ENCODE peak calls at places on chromosomes 5 and 9, in five cellular contexts. One of them, this sample, is unnamed. For H3K27me3, the result is how much of the 10 kb centered on the place peaks cover.

GRCh38 chr5:54832066-54832465 is 153.3 kb downstream of the ESM1 start:
- DNase-seq in pancreas: no peak
- DNase-seq in right lobe of liver: no peak
- DNase-seq in GM06990: no peak
- DNase-seq in AG04450: peak
- DNase-seq in this sample: no peak

GRCh38 chr9:9337129-9337528 is 1275.7 kb downstream of the PTPRD start:
- DNase-seq in right lobe of liver: no peak
- DNase-seq in GM06990: no peak
- DNase-seq in AG04450: no peak
- DNase-seq in pancreas: no peak
- DNase-seq in this sample: no peak

GRCh38 chr5:170427672-170428236 is 38.6 kb upstream of the KCNMB1 start:
- DNase-seq in AG04450: no peak
- DNase-seq in right lobe of liver: no peak
- DNase-seq in pancreas: no peak
- DNase-seq in GM06990: no peak
- DNase-seq in this sample: no peak

GRCh38 chr9:117917873-117918272 is 213.7 kb downstream of the TLR4 start:
- DNase-seq in AG04450: no peak
- DNase-seq in right lobe of liver: no peak
- DNase-seq in pancreas: no peak
- DNase-seq in GM06990: no peak
- DNase-seq in this sample: no peak

GRCh38 chr5:144028058-144028457 is 142.4 kb downstream of the YIPF5 start:
- DNase-seq in GM06990: no peak
- DNase-seq in AG04450: no peak
- DNase-seq in pancreas: no peak
- DNase-seq in right lobe of liver: no peak
- DNase-seq in this sample: no peak

GRCh38 chr5:12683249-12683648 is 779.0 kb upstream of the CTNND2 start:
- DNase-seq in GM06990: no peak
- DNase-seq in pancreas: no peak
- DNase-seq in right lobe of liver: no peak
- DNase-seq in AG04450: no peak
- DNase-seq in this sample: no peak

GRCh38 chr5:9888517-9888916 is 258.4 kb upstream of the TAS2R1 start:
- DNase-seq in pancreas: no peak
- DNase-seq in GM06990: no peak
- DNase-seq in right lobe of liver: no peak
- DNase-seq in AG04450: peak
- DNase-seq in this sample: no peak

GRCh38 chr5:136084698-136085097 is 47.9 kb upstream of the SMAD5 start:
- DNase-seq in right lobe of liver: peak
- DNase-seq in AG04450: no peak
- DNase-seq in GM06990: no peak
- DNase-seq in pancreas: peak
- DNase-seq in this sample: no peak

GRCh38 chr9:124813496-124814177 is 36.7 kb downstream of the OLFML2A start:
- DNase-seq in right lobe of liver: no peak
- DNase-seq in pancreas: no peak
- DNase-seq in AG04450: no peak
- DNase-seq in GM06990: no peak
- DNase-seq in this sample: no peak

GRCh38 chr5:175829718-175830585 is 41.4 kb upstream of the CPLX2 start:
- DNase-seq in right lobe of liver: no peak
- DNase-seq in GM06990: no peak
- DNase-seq in AG04450: no peak
- DNase-seq in pancreas: no peak
- DNase-seq in this sample: no peak

GRCh38 chr5:107470007-107470582 is 200.6 kb downstream of the EFNA5 start:
- DNase-seq in pancreas: no peak
- DNase-seq in AG04450: no peak
- DNase-seq in right lobe of liver: no peak
- DNase-seq in GM06990: no peak
- DNase-seq in this sample: no peak

GRCh38 chr9:911003-911402 is 65.5 kb upstream of the DMRT3 start:
- DNase-seq in AG04450: no peak
- DNase-seq in GM06990: no peak
- DNase-seq in right lobe of liver: no peak
- DNase-seq in pancreas: no peak
- DNase-seq in this sample: no peak

GRCh38 chr9:127739614-127740322 is 4.7 kb upstream of the TOR2A start:
- DNase-seq in AG04450: no peak
- DNase-seq in GM06990: no peak
- DNase-seq in right lobe of liver: no peak
- DNase-seq in pancreas: no peak
- DNase-seq in this sample: no peak

GRCh38 chr9:91558879-91559278 is 135.2 kb upstream of the NFIL3 start:
- DNase-seq in GM06990: no peak
- DNase-seq in right lobe of liver: no peak
- DNase-seq in AG04450: no peak
- DNase-seq in pancreas: no peak
- DNase-seq in this sample: no peak

GRCh38 chr9:136273244-136273865 is 27.7 kb upstream of the QSOX2 start:
- DNase-seq in pancreas: no peak
- DNase-seq in AG04450: no peak
- DNase-seq in right lobe of liver: no peak
- DNase-seq in GM06990: no peak
- DNase-seq in this sample: no peak

GRCh38 chr5:83473344-83474169 is 2.0 kb downstream of the VCAN start:
- DNase-seq in GM06990: peak
- DNase-seq in right lobe of liver: peak
- DNase-seq in pancreas: peak
- DNase-seq in AG04450: peak
- DNase-seq in this sample: peak

GRCh38 chr5:158877124-158877581 is 222.6 kb downstream of the EBF1 start:
- DNase-seq in AG04450: no peak
- DNase-seq in right lobe of liver: no peak
- DNase-seq in pancreas: no peak
- DNase-seq in GM06990: no peak
- DNase-seq in this sample: no peak

GRCh38 chr5:168693297-168693696 is 114.1 kb upstream of the PANK3 start:
- DNase-seq in AG04450: no peak
- DNase-seq in pancreas: no peak
- DNase-seq in right lobe of liver: no peak
- DNase-seq in GM06990: no peak
- DNase-seq in this sample: no peak

GRCh38 chr5:122163151-122164069 is 34.1 kb downstream of the ZNF474 start:
- DNase-seq in right lobe of liver: no peak
- DNase-seq in GM06990: no peak
- DNase-seq in AG04450: peak
- DNase-seq in pancreas: no peak
- DNase-seq in this sample: peak

GRCh38 chr9:124269556-124269955 is 11.8 kb downstream of the NEK6 start:
- DNase-seq in AG04450: no peak
- DNase-seq in pancreas: no peak
- DNase-seq in GM06990: no peak
- DNase-seq in right lobe of liver: no peak
- DNase-seq in this sample: no peak

GRCh38 chr9:108478431-108478837 is 377.4 kb downstream of the ACTL7B start:
- DNase-seq in GM06990: no peak
- DNase-seq in pancreas: no peak
- DNase-seq in right lobe of liver: no peak
- DNase-seq in AG04450: peak
- DNase-seq in this sample: no peak

GRCh38 chr9:30534458-30534857 is 1850.0 kb upstream of the ACO1 start:
- DNase-seq in right lobe of liver: no peak
- DNase-seq in GM06990: no peak
- DNase-seq in pancreas: no peak
- DNase-seq in AG04450: no peak
- DNase-seq in this sample: no peak

GRCh38 chr5:17037751-17038150 is 101.7 kb upstream of the MYO10 start:
- DNase-seq in pancreas: no peak
- DNase-seq in AG04450: no peak
- DNase-seq in right lobe of liver: no peak
- DNase-seq in GM06990: no peak
- DNase-seq in this sample: no peak

DNA sequence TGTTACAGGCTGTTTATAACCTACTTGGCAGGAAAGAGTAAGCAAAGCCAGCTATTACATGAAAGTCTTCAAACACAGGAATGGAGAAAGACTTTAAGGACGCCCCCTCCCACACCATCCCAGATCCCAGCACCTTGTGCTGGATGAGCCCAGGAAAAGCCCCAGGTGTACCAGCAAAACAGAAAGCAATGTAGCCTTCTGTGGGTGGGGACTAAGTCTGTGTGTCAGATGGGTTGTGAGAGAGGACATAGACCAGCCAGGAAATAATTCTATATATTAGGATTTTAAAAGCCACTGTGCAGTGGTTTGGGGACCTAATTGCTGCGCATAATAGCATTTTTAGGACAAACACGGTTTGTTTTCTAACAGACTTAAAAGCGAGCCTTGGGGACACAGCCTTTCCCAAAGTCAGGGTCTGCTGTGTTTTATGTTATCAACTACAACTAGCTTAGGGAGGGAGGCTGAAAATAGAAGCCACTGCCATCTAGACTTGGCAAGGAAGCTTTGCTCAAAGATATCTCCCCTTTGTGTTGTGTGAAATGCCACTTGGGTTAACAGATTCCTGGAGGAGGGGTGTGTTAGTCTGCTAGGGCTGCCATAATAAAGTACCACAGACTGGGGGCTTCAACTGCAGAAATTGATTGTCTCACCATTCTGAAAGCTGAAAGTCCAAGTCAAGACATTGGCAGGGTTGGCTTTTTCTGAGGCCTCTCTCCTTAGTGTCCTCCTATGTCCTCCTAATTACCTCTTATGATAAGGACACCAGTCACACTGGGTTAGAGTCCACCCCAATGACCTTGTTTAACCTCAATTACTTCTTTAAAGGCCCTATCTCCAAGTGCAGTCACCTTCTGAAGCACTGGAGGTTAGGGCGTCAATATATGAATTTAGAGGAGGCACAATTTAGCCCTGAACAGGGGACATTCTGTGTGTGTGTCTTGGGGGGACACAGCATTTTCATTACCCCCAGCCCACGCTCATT is 17.2 kb upstream of the UBE2QL1 start:
- DNase-seq in AG04450: no peak
- DNase-seq in pancreas: no peak
- DNase-seq in right lobe of liver: no peak
- DNase-seq in GM06990: no peak
- DNase-seq in this sample: no peak
- TF ChIP-seq CTCF in AG04450: no peak
- TF ChIP-seq CTCF in pancreas: no peak
- TF ChIP-seq CTCF in right lobe of liver: no peak
- TF ChIP-seq CTCF in GM06990: no peak
- TF ChIP-seq CTCF in this sample: no peak

GRCh38 chr9:37004424-37004935 is 29.6 kb downstream of the PAX5 start:
- DNase-seq in GM06990: peak
- DNase-seq in right lobe of liver: no peak
- DNase-seq in pancreas: no peak
- DNase-seq in AG04450: no peak
- DNase-seq in this sample: no peak

GRCh38 chr9:37002413-37003217 is 31.5 kb downstream of the PAX5 start:
- DNase-seq in right lobe of liver: no peak
- DNase-seq in GM06990: peak
- DNase-seq in AG04450: no peak
- DNase-seq in pancreas: no peak
- DNase-seq in this sample: no peak

GRCh38 chr9:37001461-37001860 is 32.6 kb downstream of the PAX5 start:
- DNase-seq in AG04450: no peak
- DNase-seq in right lobe of liver: no peak
- DNase-seq in GM06990: peak
- DNase-seq in pancreas: no peak
- DNase-seq in this sample: no peak

GRCh38 chr9:36999728-37000333 is 34.2 kb downstream of the PAX5 start:
- DNase-seq in GM06990: peak
- DNase-seq in pancreas: no peak
- DNase-seq in right lobe of liver: no peak
- DNase-seq in AG04450: no peak
- DNase-seq in this sample: no peak

GRCh38 chr9:37002036-37002412 is 32.0 kb downstream of the PAX5 start:
- DNase-seq in GM06990: no peak
- DNase-seq in right lobe of liver: no peak
- DNase-seq in AG04450: no peak
- DNase-seq in pancreas: no peak
- DNase-seq in this sample: no peak
- H3K27me3 ChIP-seq in GM06990: under half
- H3K27me3 ChIP-seq in right lobe of liver: under half
- H3K27me3 ChIP-seq in AG04450: half or more
- H3K27me3 ChIP-seq in pancreas: under half
- H3K27me3 ChIP-seq in this sample: under half

GRCh38 chr5:141875022-141875740 is 3.0 kb downstream of the PCDH1 start:
- DNase-seq in right lobe of liver: peak
- DNase-seq in pancreas: no peak
- DNase-seq in GM06990: no peak
- DNase-seq in AG04450: no peak
- DNase-seq in this sample: no peak

GRCh38 chr5:141875795-141876627 is 2.2 kb downstream of the PCDH1 start:
- DNase-seq in pancreas: no peak
- DNase-seq in right lobe of liver: peak
- DNase-seq in GM06990: no peak
- DNase-seq in AG04450: no peak
- DNase-seq in this sample: no peak

GRCh38 chr5:141872496-141873356 is 5.5 kb downstream of the PCDH1 start:
- DNase-seq in AG04450: no peak
- DNase-seq in pancreas: no peak
- DNase-seq in right lobe of liver: peak
- DNase-seq in GM06990: no peak
- DNase-seq in this sample: no peak

GRCh38 chr5:141873933-141874261 is 4.3 kb downstream of the PCDH1 start:
- DNase-seq in GM06990: no peak
- DNase-seq in AG04450: no peak
- DNase-seq in pancreas: no peak
- DNase-seq in right lobe of liver: no peak
- DNase-seq in this sample: no peak

GRCh38 chr5:141874262-141874964 is 3.8 kb downstream of the PCDH1 start:
- DNase-seq in right lobe of liver: peak
- DNase-seq in pancreas: no peak
- DNase-seq in GM06990: no peak
- DNase-seq in AG04450: no peak
- DNase-seq in this sample: no peak
- TF ChIP-seq CTCF in right lobe of liver: no peak
- TF ChIP-seq CTCF in pancreas: no peak
- TF ChIP-seq CTCF in GM06990: no peak
- TF ChIP-seq CTCF in AG04450: no peak
- TF ChIP-seq CTCF in this sample: no peak

DNA sequence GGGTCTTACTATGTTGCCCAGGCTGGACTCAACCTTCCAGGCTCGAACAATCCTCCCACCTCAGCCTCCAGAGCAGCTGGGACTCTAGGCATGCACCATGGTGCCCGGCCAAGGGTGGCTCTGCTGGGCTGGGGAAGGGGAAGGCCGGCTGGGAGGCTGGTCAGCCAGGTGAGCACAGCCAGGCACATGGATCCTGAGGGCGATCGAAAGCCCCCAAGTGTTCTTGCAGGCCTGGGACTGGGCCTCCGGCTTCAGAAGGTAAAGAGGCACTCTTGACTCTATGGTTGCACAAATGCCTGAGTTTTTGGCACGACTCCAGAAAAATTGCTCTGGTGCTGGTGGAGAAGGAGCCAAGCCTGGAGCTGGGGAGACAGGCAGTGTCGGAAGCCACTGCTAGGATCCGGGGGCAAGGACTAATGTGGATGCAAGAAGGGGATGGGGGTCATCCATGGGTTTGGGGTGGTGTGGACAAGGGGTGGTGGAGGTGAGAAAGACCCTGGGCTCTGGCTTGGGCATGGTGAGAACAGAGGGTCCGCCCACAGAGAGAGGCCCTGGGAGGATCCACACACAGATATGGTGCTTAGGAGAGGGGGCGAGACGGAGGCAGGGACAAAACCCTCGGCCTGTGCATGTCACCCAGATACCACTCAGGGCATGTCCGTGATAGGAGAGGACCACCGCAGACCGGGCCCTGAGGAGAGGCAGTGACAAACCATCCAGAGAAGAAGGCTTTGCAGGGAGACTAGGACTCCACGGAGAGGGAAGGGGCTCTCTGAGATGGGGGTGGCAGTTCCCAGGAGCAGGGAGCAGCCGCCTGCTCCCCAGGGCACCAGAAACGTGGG is 51.1 kb upstream of the COL5A1 start:
- DNase-seq in AG04450: no peak
- DNase-seq in GM06990: no peak
- DNase-seq in right lobe of liver: peak
- DNase-seq in pancreas: no peak
- DNase-seq in this sample: peak
- H3K27me3 ChIP-seq in AG04450: under half
- H3K27me3 ChIP-seq in GM06990: under half
- H3K27me3 ChIP-seq in right lobe of liver: under half
- H3K27me3 ChIP-seq in pancreas: under half
- H3K27me3 ChIP-seq in this sample: under half

This sample was measured in right atrium auricular region.